ENCODE peak calls at places on chromosome 15, in five cellular contexts. One of them, this sample, is unnamed.

GRCh38 chr15:62979252-62979651 is 63.3 kb upstream of the TPM1 start:
- ATAC-seq in A549: no peak
- ATAC-seq in HepG2: no peak
- ATAC-seq in upper lobe of left lung: no peak
- ATAC-seq in K562: no peak
- ATAC-seq in this sample: no peak

GRCh38 chr15:85690546-85691226 is 104.0 kb downstream of the KLHL25 start:
- ATAC-seq in A549: no peak
- ATAC-seq in HepG2: no peak
- ATAC-seq in upper lobe of left lung: no peak
- ATAC-seq in K562: no peak
- ATAC-seq in this sample: no peak

GRCh38 chr15:52133510-52134220 is 21.1 kb upstream of the BCL2L10 start:
- ATAC-seq in A549: no peak
- ATAC-seq in HepG2: no peak
- ATAC-seq in upper lobe of left lung: no peak
- ATAC-seq in K562: no peak
- ATAC-seq in this sample: no peak

GRCh38 chr15:48565560-48566482 is 79.7 kb downstream of the FBN1 start:
- ATAC-seq in A549: peak
- ATAC-seq in HepG2: no peak
- ATAC-seq in upper lobe of left lung: no peak
- ATAC-seq in K562: no peak
- ATAC-seq in this sample: peak

GRCh38 chr15:27692438-27692837 is 406.7 kb downstream of the OCA2 start:
- ATAC-seq in A549: no peak
- ATAC-seq in HepG2: no peak
- ATAC-seq in upper lobe of left lung: no peak
- ATAC-seq in K562: no peak
- ATAC-seq in this sample: no peak

GRCh38 chr15:82128401-82129143 is 82.8 kb upstream of the MEX3B start:
- ATAC-seq in A549: no peak
- ATAC-seq in HepG2: no peak
- ATAC-seq in upper lobe of left lung: no peak
- ATAC-seq in K562: no peak
- ATAC-seq in this sample: no peak

GRCh38 chr15:69141286-69141701 is 19.1 kb upstream of the GLCE start:
- ATAC-seq in A549: peak
- ATAC-seq in HepG2: peak
- ATAC-seq in upper lobe of left lung: no peak
- ATAC-seq in K562: no peak
- ATAC-seq in this sample: no peak

GRCh38 chr15:61835476-61836106 is 224.7 kb downstream of the VPS13C start:
- ATAC-seq in A549: peak
- ATAC-seq in HepG2: peak
- ATAC-seq in upper lobe of left lung: peak
- ATAC-seq in K562: peak
- ATAC-seq in this sample: peak

GRCh38 chr15:77067691-77068367 is 3.1 kb downstream of the TSPAN3 start:
- ATAC-seq in A549: no peak
- ATAC-seq in HepG2: no peak
- ATAC-seq in upper lobe of left lung: peak
- ATAC-seq in K562: no peak
- ATAC-seq in this sample: no peak

GRCh38 chr15:66723826-66724731 is 22.0 kb downstream of the SMAD6 start:
- ATAC-seq in A549: no peak
- ATAC-seq in HepG2: no peak
- ATAC-seq in upper lobe of left lung: no peak
- ATAC-seq in K562: peak
- ATAC-seq in this sample: no peak

GRCh38 chr15:52438047-52438446 is 90.6 kb downstream of the MYO5A start:
- ATAC-seq in A549: no peak
- ATAC-seq in HepG2: no peak
- ATAC-seq in upper lobe of left lung: no peak
- ATAC-seq in K562: peak
- ATAC-seq in this sample: no peak

GRCh38 chr15:100758554-100758953 is 121.1 kb upstream of the ALDH1A3 start:
- ATAC-seq in A549: no peak
- ATAC-seq in HepG2: no peak
- ATAC-seq in upper lobe of left lung: no peak
- ATAC-seq in K562: no peak
- ATAC-seq in this sample: no peak

GRCh38 chr15:25401511-25401910 is 37.3 kb downstream of the UBE3A start:
- ATAC-seq in A549: no peak
- ATAC-seq in HepG2: no peak
- ATAC-seq in upper lobe of left lung: no peak
- ATAC-seq in K562: no peak
- ATAC-seq in this sample: no peak

GRCh38 chr15:40256642-40257235 is 17.9 kb downstream of the PAK6 start:
- ATAC-seq in A549: peak
- ATAC-seq in HepG2: peak
- ATAC-seq in upper lobe of left lung: no peak
- ATAC-seq in K562: peak
- ATAC-seq in this sample: no peak

GRCh38 chr15:47523669-47524068 is 193.6 kb upstream of the SEMA6D start:
- ATAC-seq in A549: no peak
- ATAC-seq in HepG2: no peak
- ATAC-seq in upper lobe of left lung: no peak
- ATAC-seq in K562: no peak
- ATAC-seq in this sample: no peak

GRCh38 chr15:101031203-101031602 is 112.0 kb downstream of the LRRK1 start:
- ATAC-seq in A549: no peak
- ATAC-seq in HepG2: no peak
- ATAC-seq in upper lobe of left lung: no peak
- ATAC-seq in K562: peak
- ATAC-seq in this sample: no peak

GRCh38 chr15:40754574-40754882 is 526 bp downstream of the RMDN3 start:
- ATAC-seq in A549: peak
- ATAC-seq in HepG2: peak
- ATAC-seq in upper lobe of left lung: peak
- ATAC-seq in K562: peak
- ATAC-seq in this sample: peak

GRCh38 chr15:90268415-90268814 is 2.9 kb downstream of the NGRN start:
- ATAC-seq in A549: no peak
- ATAC-seq in HepG2: no peak
- ATAC-seq in upper lobe of left lung: no peak
- ATAC-seq in K562: no peak
- ATAC-seq in this sample: no peak

GRCh38 chr15:91890614-91891013 is 37.1 kb downstream of the SLCO3A1 start:
- ATAC-seq in A549: peak
- ATAC-seq in HepG2: no peak
- ATAC-seq in upper lobe of left lung: no peak
- ATAC-seq in K562: no peak
- ATAC-seq in this sample: no peak

GRCh38 chr15:67009576-67010569 is 55.5 kb upstream of the SMAD3 start:
- ATAC-seq in A549: no peak
- ATAC-seq in HepG2: peak
- ATAC-seq in upper lobe of left lung: no peak
- ATAC-seq in K562: no peak
- ATAC-seq in this sample: no peak

GRCh38 chr15:22956257-22956979 is 23.8 kb downstream of the CYFIP1 start:
- ATAC-seq in A549: no peak
- ATAC-seq in HepG2: no peak
- ATAC-seq in upper lobe of left lung: no peak
- ATAC-seq in K562: no peak
- ATAC-seq in this sample: peak

GRCh38 chr15:100247228-100248225 is 94.2 kb downstream of the ADAMTS17 start:
- ATAC-seq in A549: no peak
- ATAC-seq in HepG2: no peak
- ATAC-seq in upper lobe of left lung: no peak
- ATAC-seq in K562: no peak
- ATAC-seq in this sample: no peak

GRCh38 chr15:43406192-43406591 is 35.3 kb downstream of the TUBGCP4 start:
- ATAC-seq in A549: no peak
- ATAC-seq in HepG2: no peak
- ATAC-seq in upper lobe of left lung: no peak
- ATAC-seq in K562: no peak
- ATAC-seq in this sample: no peak

GRCh38 chr15:84840741-84841429 is 23.7 kb downstream of the ALPK3 start:
- ATAC-seq in A549: peak
- ATAC-seq in HepG2: peak
- ATAC-seq in upper lobe of left lung: peak
- ATAC-seq in K562: no peak
- ATAC-seq in this sample: peak

GRCh38 chr15:96693515-96693914 is 363.0 kb downstream of the NR2F2 start:
- ATAC-seq in A549: no peak
- ATAC-seq in HepG2: no peak
- ATAC-seq in upper lobe of left lung: no peak
- ATAC-seq in K562: no peak
- ATAC-seq in this sample: peak

GRCh38 chr15:99818872-99819271 is 85.6 kb upstream of the LYSMD4 start:
- ATAC-seq in A549: no peak
- ATAC-seq in HepG2: no peak
- ATAC-seq in upper lobe of left lung: no peak
- ATAC-seq in K562: no peak
- ATAC-seq in this sample: no peak

GRCh38 chr15:76177491-76178040 is 117.8 kb downstream of the TMEM266 start:
- ATAC-seq in A549: peak
- ATAC-seq in HepG2: peak
- ATAC-seq in upper lobe of left lung: peak
- ATAC-seq in K562: no peak
- ATAC-seq in this sample: peak

GRCh38 chr15:41952003-41952563 is 20.3 kb downstream of the EHD4 start:
- ATAC-seq in A549: no peak
- ATAC-seq in HepG2: no peak
- ATAC-seq in upper lobe of left lung: no peak
- ATAC-seq in K562: no peak
- ATAC-seq in this sample: no peak

GRCh38 chr15:88255496-88256171 is 905 bp downstream of the NTRK3 start:
- ATAC-seq in A549: peak
- ATAC-seq in HepG2: peak
- ATAC-seq in upper lobe of left lung: no peak
- ATAC-seq in K562: no peak
- ATAC-seq in this sample: peak

GRCh38 chr15:47484119-47484518 is 233.2 kb upstream of the SEMA6D start:
- ATAC-seq in A549: no peak
- ATAC-seq in HepG2: no peak
- ATAC-seq in upper lobe of left lung: no peak
- ATAC-seq in K562: no peak
- ATAC-seq in this sample: no peak

GRCh38 chr15:51837784-51838183 is 8.3 kb downstream of the TMOD3 start:
- ATAC-seq in A549: peak
- ATAC-seq in HepG2: peak
- ATAC-seq in upper lobe of left lung: no peak
- ATAC-seq in K562: peak
- ATAC-seq in this sample: no peak

GRCh38 chr15:72195101-72195511 is 2.5 kb downstream of the GRAMD2A start:
- ATAC-seq in A549: no peak
- ATAC-seq in HepG2: no peak
- ATAC-seq in upper lobe of left lung: peak
- ATAC-seq in K562: peak
- ATAC-seq in this sample: no peak

GRCh38 chr15:90592144-90592887 is 62.6 kb downstream of the CRTC3 start:
- ATAC-seq in A549: peak
- ATAC-seq in HepG2: no peak
- ATAC-seq in upper lobe of left lung: no peak
- ATAC-seq in K562: no peak
- ATAC-seq in this sample: no peak

GRCh38 chr15:60363903-60364302 is 33.9 kb downstream of the ANXA2 start:
- ATAC-seq in A549: peak
- ATAC-seq in HepG2: no peak
- ATAC-seq in upper lobe of left lung: peak
- ATAC-seq in K562: no peak
- ATAC-seq in this sample: no peak

GRCh38 chr15:35622641-35623340 is 76.8 kb upstream of the DPH6 start:
- ATAC-seq in A549: no peak
- ATAC-seq in HepG2: no peak
- ATAC-seq in upper lobe of left lung: no peak
- ATAC-seq in K562: no peak
- ATAC-seq in this sample: no peak

GRCh38 chr15:35616436-35617271 is 70.7 kb upstream of the DPH6 start:
- ATAC-seq in A549: no peak
- ATAC-seq in HepG2: no peak
- ATAC-seq in upper lobe of left lung: no peak
- ATAC-seq in K562: no peak
- ATAC-seq in this sample: no peak

GRCh38 chr15:35618260-35619188 is 72.6 kb upstream of the DPH6 start:
- ATAC-seq in A549: no peak
- ATAC-seq in HepG2: no peak
- ATAC-seq in upper lobe of left lung: no peak
- ATAC-seq in K562: no peak
- ATAC-seq in this sample: no peak
- TF ChIP-seq EP300 in A549: no peak
- TF ChIP-seq EP300 in HepG2: no peak
- TF ChIP-seq EP300 in upper lobe of left lung: no peak
- TF ChIP-seq EP300 in K562: no peak
- TF ChIP-seq EP300 in this sample: no peak

DNA sequence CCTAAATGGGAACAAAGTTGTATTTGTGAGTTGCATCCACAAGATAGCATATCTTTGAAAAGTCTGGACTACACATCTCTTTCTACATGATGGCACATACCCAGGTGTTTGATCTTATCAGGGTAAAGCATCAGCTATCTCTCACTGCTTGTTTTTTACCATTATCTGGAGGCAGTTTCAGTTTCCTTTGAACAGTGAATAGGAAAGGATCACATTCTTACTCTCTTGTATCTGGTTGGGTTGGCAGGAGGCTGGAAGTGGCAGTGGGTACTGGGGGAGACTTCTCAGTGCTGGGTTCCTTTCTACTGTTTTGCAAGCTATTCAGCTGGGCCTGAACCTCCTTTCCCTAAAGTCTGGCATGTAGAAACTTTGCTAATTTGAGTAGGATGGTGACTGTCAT is 4.1 kb downstream of the CEMIP start:
- ATAC-seq in A549: no peak
- ATAC-seq in HepG2: no peak
- ATAC-seq in upper lobe of left lung: no peak
- ATAC-seq in K562: no peak
- ATAC-seq in this sample: no peak
- H3K4me3 ChIP-seq in A549: no peak
- H3K4me3 ChIP-seq in HepG2: no peak
- H3K4me3 ChIP-seq in upper lobe of left lung: no peak
- H3K4me3 ChIP-seq in K562: no peak
- H3K4me3 ChIP-seq in this sample: no peak

GRCh38 chr15:33278816-33279612 is 31.8 kb upstream of the RYR3 start:
- ATAC-seq in A549: peak
- ATAC-seq in HepG2: no peak
- ATAC-seq in upper lobe of left lung: no peak
- ATAC-seq in K562: no peak
- ATAC-seq in this sample: no peak
- TF ChIP-seq EP300 in A549: peak
- TF ChIP-seq EP300 in HepG2: no peak
- TF ChIP-seq EP300 in upper lobe of left lung: no peak
- TF ChIP-seq EP300 in K562: no peak
- TF ChIP-seq EP300 in this sample: no peak

GRCh38 chr15:64717735-64718495 is 57.5 kb downstream of the RBPMS2 start:
- ATAC-seq in A549: peak
- ATAC-seq in HepG2: peak
- ATAC-seq in upper lobe of left lung: no peak
- ATAC-seq in K562: no peak
- ATAC-seq in this sample: peak
- H3K4me3 ChIP-seq in A549: no peak
- H3K4me3 ChIP-seq in HepG2: no peak
- H3K4me3 ChIP-seq in upper lobe of left lung: peak
- H3K4me3 ChIP-seq in K562: no peak
- H3K4me3 ChIP-seq in this sample: no peak

This sample was measured in gastroesophageal sphincter.